ENCODE peak calls at places on chromosomes 13 and 19, in five cellular contexts. H is fibroblast of villous mesenchyme, G is AG04450, J is ascending aorta, Z is vagina. Q is an unnamed sample.

GRCh38 chr19:35642312-35642711 is 767 bp downstream of the ETV2 start:
- DNase-seq in H (no peak), G (no peak), J (no peak), Z (peak; percentile 80), Q (no peak)

GRCh38 chr13:65553328-65553727 is 1676.8 kb downstream of the PCDH9 start:
- DNase-seq in H (no peak), G (no peak), J (no peak), Z (no peak), Q (no peak)

GRCh38 chr13:59356607-59357006 is 807.1 kb downstream of the DIAPH3 start:
- DNase-seq in H (peak; percentile 1), G (peak; percentile 16), J (no peak), Z (no peak), Q (peak; percentile 87)

GRCh38 chr19:1239796-1240737 is 1.5 kb upstream of the ATP5F1D start:
- DNase-seq in H (peak; percentile 94), G (peak; percentile 68), J (no peak), Z (no peak), Q (peak; percentile 95)

GRCh38 chr13:21016487-21016886 is 44.9 kb downstream of the LATS2 start:
- DNase-seq in H (no peak), G (no peak), J (no peak), Z (no peak), Q (no peak)

GRCh38 chr13:36904219-36904618 is 15.8 kb downstream of the SMAD9 start:
- DNase-seq in H (no peak), G (no peak), J (no peak), Z (no peak), Q (no peak)

GRCh38 chr19:15463865-15464371 is 426 bp downstream of the RASAL3 start:
- DNase-seq in H (no peak), G (no peak), J (no peak), Z (no peak), Q (no peak)

GRCh38 chr19:49851456-49852259 is 699 bp downstream of the PTOV1 start:
- DNase-seq in H (peak; percentile 44), G (no peak), J (no peak), Z (no peak), Q (no peak)

GRCh38 chr19:14363203-14364097 is 17.8 kb upstream of the ADGRE5 start:
- DNase-seq in H (peak; percentile 83), G (no peak), J (peak; percentile 54), Z (no peak), Q (peak; percentile 85)

GRCh38 chr19:56670401-56670960 is 1.1 kb downstream of the ZNF835 start:
- DNase-seq in H (no peak), G (no peak), J (no peak), Z (no peak), Q (no peak)

GRCh38 chr19:51368366-51369282 is at the start of gene CLDND2:
- DNase-seq in H (no peak), G (no peak), J (no peak), Z (no peak), Q (no peak)

GRCh38 chr13:24503376-24503690 is 9.2 kb downstream of the PARP4 start:
- DNase-seq in H (peak; percentile 28), G (no peak), J (no peak), Z (no peak), Q (no peak)

GRCh38 chr13:89925107-89925506 is 1422.4 kb upstream of the MIR17HG start:
- DNase-seq in H (no peak), G (no peak), J (no peak), Z (no peak), Q (peak; percentile 55)

GRCh38 chr19:12939292-12939606 is 840 bp downstream of the CALR start:
- DNase-seq in H (peak; percentile 60), G (no peak), J (no peak), Z (no peak), Q (peak; percentile 56)

GRCh38 chr19:38666662-38667448 is 19.4 kb downstream of the ACTN4 start:
- DNase-seq in H (peak; percentile 82), G (no peak), J (no peak), Z (no peak), Q (peak; percentile 85)

GRCh38 chr13:48896312-48896711 is 79.4 kb upstream of the FNDC3A start:
- DNase-seq in H (peak; percentile 61), G (peak; percentile 38), J (no peak), Z (no peak), Q (peak; percentile 36)

GRCh38 chr19:6925801-6926751 is 38.7 kb downstream of the ADGRE1 start:
- DNase-seq in H (no peak), G (no peak), J (no peak), Z (no peak), Q (peak; percentile 15)

GRCh38 chr13:44306401-44307192 is 67.0 kb upstream of the SERP2 start:
- DNase-seq in H (peak; percentile 93), G (peak; percentile 81), J (peak; percentile 38), Z (peak; percentile 80), Q (peak; percentile 97)

GRCh38 chr19:10961073-10961762 is 388 bp downstream of the SMARCA4 start:
- DNase-seq in H (peak; percentile 36), G (no peak), J (no peak), Z (no peak), Q (peak; percentile 32)

GRCh38 chr19:49331616-49332055 is 3.6 kb upstream of the CD37 start:
- DNase-seq in H (peak; percentile 41), G (no peak), J (no peak), Z (peak; percentile 49), Q (peak; percentile 64)

GRCh38 chr13:20182231-20182846 is 10.4 kb downstream of the GJB2 start:
- DNase-seq in H (peak; percentile 76), G (peak; percentile 67), J (no peak), Z (peak; percentile 81), Q (peak; percentile 82)

GRCh38 chr13:61685683-61686013 is 270.0 kb upstream of the PCDH20 start:
- DNase-seq in H (no peak), G (no peak), J (no peak), Z (no peak), Q (no peak)

GRCh38 chr19:10468133-10468532 is 35.0 kb downstream of the KEAP1 start:
- DNase-seq in H (no peak), G (no peak), J (no peak), Z (no peak), Q (no peak)

GRCh38 chr13:27270594-27271520 is at the start of gene RASL11A:
- DNase-seq in H (peak; percentile 94), G (peak; percentile 82), J (peak; percentile 44), Z (no peak), Q (peak; percentile 93)

GRCh38 chr13:27273658-27274425 is 3.2 kb downstream of the RASL11A start:
- DNase-seq in H (no peak), G (no peak), J (peak; percentile 38), Z (no peak), Q (peak; percentile 61)

GRCh38 chr13:27269114-27269665 is 1.4 kb upstream of the RASL11A start:
- DNase-seq in H (no peak), G (no peak), J (no peak), Z (no peak), Q (no peak)

GRCh38 chr13:27274631-27275030 is 4.0 kb downstream of the RASL11A start:
- DNase-seq in H (no peak), G (no peak), J (no peak), Z (no peak), Q (no peak)

DNA sequence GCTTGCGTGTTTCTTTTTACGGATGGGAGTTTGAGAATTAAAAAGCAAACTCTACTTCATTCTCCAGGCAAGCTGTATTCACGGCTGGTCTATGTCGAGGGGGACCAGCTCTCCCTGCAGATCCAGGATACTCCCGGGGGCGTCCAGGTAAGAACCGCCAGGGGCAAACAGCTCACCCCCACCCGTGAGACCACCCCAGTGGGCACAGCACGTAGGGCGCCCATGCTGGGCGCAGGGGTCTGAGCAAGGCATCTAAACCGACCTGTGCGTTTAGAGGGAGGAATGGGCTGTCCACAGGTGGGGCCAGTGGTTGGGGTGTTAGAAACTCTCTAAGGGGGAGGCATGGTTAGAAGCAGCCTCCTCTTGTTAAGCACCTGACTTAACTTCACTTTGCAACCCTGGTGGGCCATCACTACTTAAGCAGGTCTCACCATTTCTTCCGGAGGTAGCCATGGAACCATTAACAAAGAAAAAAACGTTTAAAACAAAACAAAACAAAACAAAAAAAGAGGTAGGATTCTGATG is 1.0 kb downstream of the RASL11A start:
- DNase-seq in H (no peak), G (no peak), J (no peak), Z (no peak), Q (no peak)
- H3K4me3 ChIP-seq in H (peak overlapping the region; percentile 90), G (peak overlapping the region; percentile 84), J (peak overlapping the region; percentile 67), Z (peak overlapping the region; percentile 91), Q (peak overlapping the region; percentile 78)

GRCh38 chr13:111858571-111858970 is 208.4 kb upstream of the SOX1 start:
- DNase-seq in H (no peak), G (no peak), J (no peak), Z (no peak), Q (no peak)
- TF ChIP-seq CTCF in H (no peak), G (no peak), J (no peak), Z (no peak), Q (no peak)

GRCh38 chr13:74571811-74572210 is 437.6 kb upstream of the KLF12 start:
- DNase-seq in H (no peak), G (no peak), J (no peak), Z (no peak), Q (no peak)

GRCh38 chr13:74575729-74576125 is 441.5 kb upstream of the KLF12 start:
- DNase-seq in H (peak; percentile 18), G (no peak), J (peak; percentile 29), Z (no peak), Q (peak; percentile 67)

GRCh38 chr13:74573654-74574053 is 439.4 kb upstream of the KLF12 start:
- DNase-seq in H (no peak), G (no peak), J (no peak), Z (no peak), Q (no peak)

GRCh38 chr13:74576504-74576903 is 442.3 kb upstream of the KLF12 start:
- DNase-seq in H (no peak), G (no peak), J (no peak), Z (no peak), Q (no peak)

DNA sequence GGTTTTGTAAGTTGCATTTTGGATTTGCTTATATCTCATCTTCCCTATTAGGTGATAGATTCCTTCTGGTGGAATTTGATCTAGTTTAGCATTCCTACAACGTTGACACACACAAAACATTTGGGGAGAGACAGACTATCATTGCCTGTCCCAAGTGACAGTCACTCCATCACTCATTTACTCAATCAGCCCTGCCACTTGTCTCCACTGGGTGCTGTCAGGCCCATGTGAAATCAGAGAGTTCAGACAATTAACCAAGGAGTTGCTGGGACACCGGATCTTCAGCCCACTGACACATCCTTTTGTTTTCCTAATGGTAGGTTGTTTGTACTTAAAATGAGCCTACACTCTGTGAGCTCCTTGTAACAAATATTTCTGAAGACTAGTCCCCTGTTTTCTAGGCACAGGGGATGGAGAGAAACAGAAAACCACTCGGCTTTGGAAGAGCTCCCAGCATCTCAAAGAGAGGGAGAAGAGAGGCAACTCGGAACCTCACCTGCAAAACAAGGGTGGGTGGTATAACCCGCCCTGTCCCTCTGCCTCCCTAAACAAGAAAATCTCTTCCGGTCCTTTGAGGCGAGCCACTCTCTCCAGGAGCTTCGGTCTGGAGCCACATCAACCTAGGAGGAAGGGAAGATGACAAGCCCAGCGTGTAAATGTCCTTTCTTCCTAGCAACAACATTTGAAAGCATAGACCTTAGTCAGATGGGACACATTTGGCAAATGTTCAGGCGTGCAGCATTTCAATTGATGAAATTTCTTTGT is 440.9 kb upstream of the KLF12 start:
- DNase-seq in H (peak; percentile 1), G (no peak), J (no peak), Z (no peak), Q (peak; percentile 6)
- H3K4me3 ChIP-seq in H (peak overlapping the region; percentile 42), G (peak overlapping the region; percentile 61), J (peak overlapping the region; percentile 62), Z (peak overlapping the region; percentile 38), Q (peak overlapping the region; percentile 38)

GRCh38 chr13:77274126-77274525 is 52.8 kb downstream of the MYCBP2 start:
- DNase-seq in H (no peak), G (no peak), J (no peak), Z (no peak), Q (peak; percentile 2)
- TF ChIP-seq CTCF in H (no peak), G (no peak), J (no peak), Z (no peak), Q (no peak)